ENCODE peak calls at places on chromosome 14, in four cellular contexts. J, X, H and F are unnamed samples.
A peak's percentile ranks its signal among the peaks of the same experiment; 100 is the strongest.

GRCh38 chr14:88550078-88550477 is 4.7 kb downstream of the PTPN21 start:
- DNase-seq in J (no peak), X (no peak), H (no peak), F (no peak)

GRCh38 chr14:104383931-104384775 is 195.4 kb upstream of the C14orf180 start:
- DNase-seq in J (no peak), X (no peak), H (peak; percentile 32), F (no peak)

GRCh38 chr14:67265131-67265530 is 23.9 kb downstream of the PALS1 start:
- DNase-seq in J (peak; percentile 20), X (no peak), H (no peak), F (no peak)

GRCh38 chr14:57418999-57419398 is 28.6 kb downstream of the NAA30 start:
- DNase-seq in J (no peak), X (no peak), H (no peak), F (no peak)

GRCh38 chr14:61573748-61574513 is 121.4 kb upstream of the HIF1A start:
- DNase-seq in J (peak; percentile 73), X (no peak), H (no peak), F (no peak)

GRCh38 chr14:93619176-93619793 is 169.0 kb downstream of the PRIMA1 start:
- DNase-seq in J (peak; percentile 61), X (peak; percentile 11), H (peak; percentile 52), F (peak; percentile 41)

GRCh38 chr14:94117856-94118255 is 7.3 kb downstream of the IFI27 start:
- DNase-seq in J (no peak), X (no peak), H (no peak), F (no peak)

GRCh38 chr14:104398656-104399055 is 180.9 kb upstream of the C14orf180 start:
- DNase-seq in J (no peak), X (no peak), H (no peak), F (no peak)

GRCh38 chr14:85572845-85573244 is 42.9 kb downstream of the FLRT2 start:
- DNase-seq in J (peak; percentile 90), X (no peak), H (no peak), F (no peak)

GRCh38 chr14:61876362-61877049 is 114.3 kb downstream of the SNAPC1 start:
- DNase-seq in J (no peak), X (no peak), H (no peak), F (no peak)

GRCh38 chr14:97264516-97265230 is 467.5 kb downstream of the VRK1 start:
- DNase-seq in J (no peak), X (no peak), H (no peak), F (no peak)

GRCh38 chr14:97029800-97030199 is 232.6 kb downstream of the VRK1 start:
- DNase-seq in J (no peak), X (no peak), H (no peak), F (no peak)

GRCh38 chr14:89420502-89420901 is 3.5 kb upstream of the FOXN3 start:
- DNase-seq in J (no peak), X (no peak), H (no peak), F (no peak)

GRCh38 chr14:103624860-103625259 is 4.2 kb upstream of the KLC1 start:
- DNase-seq in J (peak; percentile 73), X (no peak), H (no peak), F (no peak)

GRCh38 chr14:71321556-71322315 is 414.5 kb downstream of the PCNX1 start:
- DNase-seq in J (peak; percentile 67), X (no peak), H (no peak), F (peak; percentile 3)

GRCh38 chr14:54730156-54730961 is 163.4 kb downstream of the SAMD4A start:
- DNase-seq in J (peak; percentile 98), X (no peak), H (no peak), F (no peak)

GRCh38 chr14:68247867-68248266 is 428.3 kb downstream of the RAD51B start:
- DNase-seq in J (peak; percentile 84), X (no peak), H (no peak), F (no peak)

GRCh38 chr14:30194769-30195168 is 267.1 kb upstream of the PRKD1 start:
- DNase-seq in J (peak; percentile 90), X (no peak), H (no peak), F (no peak)

GRCh38 chr14:88551936-88552565 is 2.8 kb downstream of the PTPN21 start:
- DNase-seq in J (peak; percentile 27), X (no peak), H (peak; percentile 53), F (peak; percentile 16)

GRCh38 chr14:89455412-89455811 is 38.4 kb upstream of the FOXN3 start:
- DNase-seq in J (no peak), X (no peak), H (no peak), F (no peak)

GRCh38 chr14:36619853-36620252 is 37.4 kb upstream of the NKX2-8 start:
- DNase-seq in J (no peak), X (no peak), H (no peak), F (no peak)

GRCh38 chr14:77474763-77475162 is 16.9 kb downstream of the AHSA1 start:
- DNase-seq in J (no peak), X (no peak), H (no peak), F (no peak)

GRCh38 chr14:103522649-103523582 is at the start of gene CKB:
- DNase-seq in J (no peak), X (peak; percentile 59), H (peak; percentile 90), F (peak; percentile 81)

GRCh38 chr14:59184396-59184795 is 4.1 kb upstream of the DAAM1 start:
- DNase-seq in J (no peak), X (no peak), H (no peak), F (no peak)

GRCh38 chr14:56874375-56874774 is 64.1 kb upstream of the OTX2 start:
- DNase-seq in J (peak; percentile 0), X (no peak), H (no peak), F (peak; percentile 8)

GRCh38 chr14:26199599-26200370 is 398.0 kb downstream of the NOVA1 start:
- DNase-seq in J (peak; percentile 91), X (no peak), H (no peak), F (no peak)

GRCh38 chr14:37591311-37591940 is 3.6 kb downstream of the FOXA1 start:
- DNase-seq in J (no peak), X (peak; percentile 68), H (no peak), F (peak; percentile 61)

GRCh38 chr14:24271834-24272263 is 452 bp upstream of the RABGGTA start:
- DNase-seq in J (no peak), X (no peak), H (no peak), F (no peak)

GRCh38 chr14:94136575-94137331 is 7.3 kb upstream of the IFI27L2 start:
- DNase-seq in J (peak; percentile 80), X (peak; percentile 79), H (peak; percentile 89), F (peak; percentile 92)

GRCh38 chr14:36514278-36515104 is 5.5 kb downstream of the NKX2-1 start:
- DNase-seq in J (no peak), X (no peak), H (no peak), F (peak; percentile 19)

GRCh38 chr14:77314043-77314442 is 6.6 kb downstream of the POMT2 start:
- DNase-seq in J (peak; percentile 91), X (no peak), H (no peak), F (no peak)

GRCh38 chr14:93201155-93201704 is 5.6 kb downstream of the GON7 start:
- DNase-seq in J (no peak), X (no peak), H (no peak), F (no peak)

GRCh38 chr14:75079521-75079920 is 10.1 kb downstream of the ZC2HC1C start:
- DNase-seq in J (no peak), X (no peak), H (no peak), F (no peak)

GRCh38 chr14:64698899-64699298 is 5.3 kb upstream of the PLEKHG3 start:
- DNase-seq in J (no peak), X (no peak), H (no peak), F (no peak)

GRCh38 chr14:82724296-82724695 is 1190.6 kb upstream of the SEL1L start:
- DNase-seq in J (peak; percentile 54), X (no peak), H (no peak), F (no peak)

GRCh38 chr14:25698111-25698510 is 648.2 kb upstream of the STXBP6 start:
- DNase-seq in J (no peak), X (no peak), H (no peak), F (no peak)

GRCh38 chr14:99067141-99067920 is 204.7 kb downstream of the BCL11B start:
- DNase-seq in J (no peak), X (no peak), H (no peak), F (no peak)

GRCh38 chr14:99064262-99064954 is 207.6 kb downstream of the BCL11B start:
- DNase-seq in J (no peak), X (no peak), H (no peak), F (no peak)

GRCh38 chr14:99063620-99064225 is 208.3 kb downstream of the BCL11B start:
- DNase-seq in J (no peak), X (no peak), H (no peak), F (no peak)

GRCh38 chr14:99066378-99066777 is 205.6 kb downstream of the BCL11B start:
- DNase-seq in J (no peak), X (no peak), H (no peak), F (no peak)

GRCh38 chr14:99065551-99065950 is 206.4 kb downstream of the BCL11B start:
- DNase-seq in J (no peak), X (no peak), H (no peak), F (no peak)
- TF ChIP-seq CTCF in J (no peak), X (no peak), H (no peak), F (no peak)

GRCh38 chr14:51653096-51653814 is 1.5 kb downstream of the FRMD6 start:
- DNase-seq in J (peak; percentile 77), X (no peak), H (no peak), F (no peak)
- TF ChIP-seq CTCF in J (peak; percentile 52), X (peak; percentile 34), H (no peak), F (no peak)

GRCh38 chr14:34187061-34187460 is 236.2 kb upstream of the EGLN3 start:
- DNase-seq in J (no peak), X (no peak), H (no peak), F (no peak)
- TF ChIP-seq CTCF in J (no peak), X (no peak), H (no peak), F (no peak)

GRCh38 chr14:101255765-101256125 is 305.6 kb upstream of the DIO3 start:
- DNase-seq in J (no peak), X (no peak), H (no peak), F (no peak)

GRCh38 chr14:101252443-101253214 is 308.7 kb upstream of the DIO3 start:
- DNase-seq in J (no peak), X (no peak), H (no peak), F (no peak)

GRCh38 chr14:101254805-101255764 is 306.2 kb upstream of the DIO3 start:
- DNase-seq in J (peak; percentile 54), X (no peak), H (no peak), F (no peak)

GRCh38 chr14:101251812-101252442 is 309.4 kb upstream of the DIO3 start:
- DNase-seq in J (no peak), X (no peak), H (no peak), F (no peak)

DNA sequence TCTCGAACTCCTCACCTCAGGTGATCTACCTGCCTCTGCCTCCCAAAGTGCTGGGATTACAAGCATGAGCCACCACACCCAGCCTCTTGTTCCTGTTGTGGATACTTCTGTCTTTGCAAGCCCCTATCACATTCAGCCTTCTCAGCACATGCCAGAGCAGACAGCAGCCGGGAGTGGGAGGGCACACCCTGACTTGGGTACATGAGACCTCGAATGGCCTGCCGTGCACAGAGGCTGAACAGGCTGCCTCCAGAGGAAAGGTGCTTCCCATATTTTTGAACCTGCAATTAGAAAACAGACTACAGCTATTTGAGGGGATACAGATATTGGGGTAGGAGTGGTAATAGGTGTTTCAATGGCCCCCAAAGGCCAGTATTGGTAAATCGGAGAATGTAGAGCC is 307.3 kb upstream of the DIO3 start:
- DNase-seq in J (no peak), X (no peak), H (no peak), F (no peak)
- TF ChIP-seq CTCF in J (no peak), X (no peak), H (no peak), F (no peak)